ENCODE peak calls at places on chromosome 4, in four cellular contexts. W is stimulated activated CD4-positive, alpha-beta T cell treated with anti-CD3 and anti-CD28 coated beads, Interleukin-2, amount 100 ng/mL, for 48 hours; O is ACHN; Z is A549. L is an unnamed sample.

GRCh38 chr4:85358831-85359230 is 116.1 kb upstream of the ARHGAP24 start:
- DNase-seq in O (no peak), Z (no peak), W (no peak), L (no peak)

GRCh38 chr4:148369919-148370318 is 72.3 kb downstream of the NR3C2 start:
- DNase-seq in Z (no peak), W (no peak), O (no peak), L (no peak)

GRCh38 chr4:185840953-185841352 is 29.0 kb upstream of the SORBS2 start:
- DNase-seq in O (no peak), W (no peak), Z (no peak), L (no peak)

GRCh38 chr4:57103051-57103450 is 7.1 kb downstream of the IGFBP7 start:
- DNase-seq in O (no peak), Z (no peak), W (no peak), L (no peak)

GRCh38 chr4:38449506-38450174 is 214.4 kb upstream of the KLF3 start:
- DNase-seq in W (no peak), O (no peak), Z (no peak), L (no peak)

GRCh38 chr4:46387956-46388355 is 2.0 kb downstream of the GABRA2 start:
- DNase-seq in W (no peak), Z (no peak), O (no peak), L (no peak)

GRCh38 chr4:102196221-102196620 is 149.1 kb downstream of the SLC39A8 start:
- DNase-seq in W (no peak), Z (no peak), O (no peak), L (no peak)

GRCh38 chr4:20615492-20616136 is 84.6 kb upstream of the PACRGL start:
- DNase-seq in W (no peak), O (peak; percentile 62), Z (no peak), L (no peak)

GRCh38 chr4:173917255-173917960 is 366.1 kb downstream of the FBXO8 start:
- DNase-seq in Z (no peak), W (no peak), O (no peak), L (peak; percentile 4)